ENCODE peak calls at places on chromosome 22, in four cellular contexts. One of them, this sample, is unnamed.

GRCh38 chr22:23520875-23521441 is 59.1 kb downstream of the IGLL1 start:
- DNase-seq in K562: peak; percentile 24
- DNase-seq in GM12878: no peak
- DNase-seq in HepG2: peak; percentile 55
- DNase-seq in this sample: no peak

GRCh38 chr22:49823289-49824045 is 4.2 kb downstream of the BRD1 start:
- DNase-seq in K562: no peak
- DNase-seq in GM12878: no peak
- DNase-seq in HepG2: no peak
- DNase-seq in this sample: no peak

GRCh38 chr22:38257650-38258246 is 15.1 kb downstream of the TMEM184B start:
- DNase-seq in K562: no peak
- DNase-seq in GM12878: no peak
- DNase-seq in HepG2: no peak
- DNase-seq in this sample: no peak

GRCh38 chr22:38207898-38208432 is 6.2 kb downstream of the MAFF start:
- DNase-seq in K562: no peak
- DNase-seq in GM12878: no peak
- DNase-seq in HepG2: no peak
- DNase-seq in this sample: no peak

GRCh38 chr22:50626314-50626855 is 1.6 kb downstream of the ARSA start:
- DNase-seq in K562: no peak
- DNase-seq in GM12878: no peak
- DNase-seq in HepG2: no peak
- DNase-seq in this sample: no peak

GRCh38 chr22:23751441-23751996 is 607 bp upstream of the ZNF70 start:
- DNase-seq in K562: peak; percentile 30
- DNase-seq in GM12878: no peak
- DNase-seq in HepG2: no peak
- DNase-seq in this sample: peak; percentile 51

GRCh38 chr22:30143265-30143664 is 63.0 kb downstream of the HORMAD2 start:
- DNase-seq in K562: no peak
- DNase-seq in GM12878: no peak
- DNase-seq in HepG2: no peak
- DNase-seq in this sample: no peak

GRCh38 chr22:36435516-36436415 is 45.7 kb downstream of the TXN2 start:
- DNase-seq in K562: no peak
- DNase-seq in GM12878: peak; percentile 52
- DNase-seq in HepG2: peak; percentile 92
- DNase-seq in this sample: peak; percentile 58

GRCh38 chr22:47345025-47345424 is 582.6 kb downstream of the TBC1D22A start:
- DNase-seq in K562: no peak
- DNase-seq in GM12878: no peak
- DNase-seq in HepG2: no peak
- DNase-seq in this sample: no peak

GRCh38 chr22:37228106-37229011 is 15.7 kb downstream of the RAC2 start:
- DNase-seq in K562: no peak
- DNase-seq in GM12878: no peak
- DNase-seq in HepG2: no peak
- DNase-seq in this sample: no peak

GRCh38 chr22:45722006-45722405 is 50.4 kb downstream of the ATXN10 start:
- DNase-seq in K562: no peak
- DNase-seq in GM12878: peak; percentile 13
- DNase-seq in HepG2: no peak
- DNase-seq in this sample: no peak

GRCh38 chr22:48082284-48082683 is 1319.8 kb downstream of the TBC1D22A start:
- DNase-seq in K562: no peak
- DNase-seq in GM12878: no peak
- DNase-seq in HepG2: no peak
- DNase-seq in this sample: no peak

GRCh38 chr22:43066844-43067385 is 22.3 kb downstream of the TTLL1 start:
- DNase-seq in K562: no peak
- DNase-seq in GM12878: no peak
- DNase-seq in HepG2: no peak
- DNase-seq in this sample: no peak

GRCh38 chr22:35777335-35777975 is 59.8 kb downstream of the APOL5 start:
- DNase-seq in K562: no peak
- DNase-seq in GM12878: no peak
- DNase-seq in HepG2: no peak
- DNase-seq in this sample: no peak

GRCh38 chr22:24950272-24950902 is 2.1 kb upstream of the KIAA1671 start:
- DNase-seq in K562: no peak
- DNase-seq in GM12878: no peak
- DNase-seq in HepG2: peak; percentile 20
- DNase-seq in this sample: peak; percentile 77

GRCh38 chr22:29329581-29329980 is 14.1 kb upstream of the RASL10A start:
- DNase-seq in K562: no peak
- DNase-seq in GM12878: no peak
- DNase-seq in HepG2: no peak
- DNase-seq in this sample: no peak

DNA sequence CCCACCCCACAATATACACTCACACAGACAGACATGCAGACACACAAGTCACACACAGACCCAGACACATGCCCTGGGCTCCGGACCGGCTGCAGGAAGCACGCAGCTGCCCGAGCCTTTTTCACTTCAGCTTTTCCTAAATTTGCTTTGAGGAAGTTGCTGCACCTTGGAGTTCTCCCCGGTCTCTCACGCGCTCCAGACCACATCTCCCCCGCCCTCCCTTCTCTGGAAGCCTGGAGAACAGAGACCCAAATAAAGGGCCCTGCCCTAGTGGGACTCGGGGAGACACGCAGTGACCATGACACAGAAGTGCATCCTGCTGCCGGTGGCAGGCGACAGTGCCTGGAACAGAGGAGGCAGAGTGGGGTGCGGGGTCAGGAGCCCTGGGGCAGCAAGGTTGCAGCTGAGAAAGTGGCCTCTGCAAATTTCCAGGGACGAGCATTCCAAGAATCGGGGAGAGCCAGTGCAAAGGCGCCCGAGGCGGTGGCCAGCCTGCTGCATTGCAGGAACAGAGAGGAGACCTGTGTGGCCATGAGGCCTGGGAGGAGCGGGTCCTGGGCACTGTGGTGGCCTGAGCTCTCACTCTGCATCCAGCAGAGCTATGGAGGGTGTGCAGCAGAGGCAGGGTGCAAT is 19.1 kb downstream of the RPL3 start:
- DNase-seq in K562: no peak
- DNase-seq in GM12878: no peak
- DNase-seq in HepG2: no peak
- DNase-seq in this sample: peak; percentile 44
- TF ChIP-seq CREM in K562: no peak
- TF ChIP-seq CREM in GM12878: no peak
- TF ChIP-seq CREM in HepG2: no peak
- TF ChIP-seq CREM in this sample: no peak

DNA sequence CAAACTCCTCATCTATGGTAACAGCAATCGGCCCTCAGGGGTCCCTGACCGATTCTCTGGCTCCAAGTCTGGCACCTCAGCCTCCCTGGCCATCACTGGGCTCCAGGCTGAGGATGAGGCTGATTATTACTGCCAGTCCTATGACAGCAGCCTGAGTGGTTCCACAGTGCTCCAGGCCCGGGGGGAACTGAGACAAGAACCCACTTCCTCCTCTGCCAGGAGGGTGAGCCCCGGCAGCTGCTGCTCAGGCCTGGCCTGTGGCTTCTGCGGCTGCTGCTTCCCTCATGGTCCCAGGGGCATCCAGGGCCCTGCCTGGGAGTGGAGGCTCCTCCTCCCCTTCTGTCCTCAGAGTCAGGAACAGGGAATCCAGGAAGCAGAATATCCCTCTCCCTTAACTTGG is 98.4 kb downstream of the ZNF280B start:
- DNase-seq in K562: no peak
- DNase-seq in GM12878: no peak
- DNase-seq in HepG2: no peak
- DNase-seq in this sample: no peak
- TF ChIP-seq ESRRA in K562: no peak
- TF ChIP-seq ESRRA in GM12878: no peak
- TF ChIP-seq ESRRA in HepG2: no peak
- TF ChIP-seq ESRRA in this sample: no peak

GRCh38 chr22:27207907-27208306 is 550.5 kb downstream of the MIAT start:
- DNase-seq in K562: no peak
- DNase-seq in GM12878: no peak
- DNase-seq in HepG2: no peak
- DNase-seq in this sample: no peak
- TF ChIP-seq CREM in K562: no peak
- TF ChIP-seq CREM in GM12878: no peak
- TF ChIP-seq CREM in HepG2: no peak
- TF ChIP-seq CREM in this sample: no peak

DNA sequence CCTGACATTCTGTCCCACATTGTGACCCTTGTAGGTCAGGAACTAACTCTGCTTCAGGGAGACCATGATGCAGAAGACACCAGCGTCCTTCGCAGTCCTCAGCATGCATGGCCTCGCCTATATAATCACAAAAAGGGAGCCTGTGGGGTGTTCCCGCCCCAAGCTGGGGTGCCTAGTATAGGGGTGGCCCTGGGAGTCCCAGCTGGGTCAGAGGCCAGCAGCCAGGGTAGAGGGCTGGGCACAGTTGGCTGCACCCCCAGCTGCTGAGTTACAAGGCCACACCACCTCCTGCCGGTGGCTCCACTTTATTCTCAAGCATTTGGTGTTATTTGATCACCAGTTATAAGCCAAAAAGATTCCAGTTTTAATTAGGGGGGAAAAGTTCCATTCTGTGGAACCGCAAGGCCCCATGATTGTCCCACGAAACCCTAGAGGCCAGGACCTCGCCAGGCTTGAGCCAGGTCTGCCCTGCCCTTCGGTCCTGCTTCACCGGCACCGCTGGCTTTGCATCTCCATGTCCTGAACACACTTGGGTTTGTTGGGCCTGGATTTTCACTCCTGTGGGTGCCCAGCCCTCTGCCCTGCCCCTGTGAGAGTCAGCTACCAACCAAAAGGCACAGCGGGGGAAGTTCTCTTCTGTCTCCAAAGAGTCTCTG is 15.0 kb upstream of the GNB1L start:
- DNase-seq in K562: no peak
- DNase-seq in GM12878: no peak
- DNase-seq in HepG2: no peak
- DNase-seq in this sample: no peak
- TF ChIP-seq ESRRA in K562: no peak
- TF ChIP-seq ESRRA in GM12878: no peak
- TF ChIP-seq ESRRA in HepG2: no peak
- TF ChIP-seq ESRRA in this sample: no peak

This sample was measured in WTC11.